ENCODE peak calls at places on chromosomes 3 and 15, in nine cellular contexts. H is A549; G is endodermal cell; I is heart right ventricle; A is CD4-positive, alpha-beta memory T cell; N is heart left ventricle; Z is PC-9; C is effector memory CD4-positive, alpha-beta T cell; V is spleen. K is an unnamed sample.

GRCh38 chr3:196726788-196727675 is 12.6 kb upstream of the PAK2 start:
- DNase-seq in H (no peak), G (no peak), I (no peak), A (no peak), N (no peak), Z (peak; percentile 19), C (no peak), V (no peak), K (no peak)

GRCh38 chr3:30440880-30441279 is 165.5 kb upstream of the TGFBR2 start:
- DNase-seq in H (no peak), G (no peak), I (no peak), A (no peak), N (no peak), Z (no peak), C (no peak), V (no peak), K (no peak)

GRCh38 chr15:94182883-94183282 is 48.5 kb upstream of the MCTP2 start:
- DNase-seq in H (no peak), G (no peak), I (no peak), A (no peak), N (no peak), Z (no peak), C (no peak), V (no peak), K (no peak)

GRCh38 chr15:82870727-82871576 is 61.5 kb downstream of the WHAMM start:
- DNase-seq in H (no peak), G (no peak), I (no peak), A (no peak), N (no peak), Z (no peak), C (no peak), V (no peak), K (no peak)

GRCh38 chr3:143720381-143720780 is 127.9 kb downstream of the SLC9A9 start:
- DNase-seq in H (no peak), G (no peak), I (no peak), A (no peak), N (no peak), Z (no peak), C (no peak), V (no peak), K (no peak)

GRCh38 chr3:97576221-97576620 is 188.3 kb upstream of the ARL6 start:
- DNase-seq in H (no peak), G (no peak), I (no peak), A (no peak), N (no peak), Z (no peak), C (no peak), V (no peak), K (no peak)

GRCh38 chr3:128322030-128323022 is 144.4 kb downstream of the DNAJB8 start:
- DNase-seq in H (peak; percentile 35), G (peak; percentile 93), I (peak; percentile 42), A (peak; percentile 63), N (peak; percentile 80), Z (peak; percentile 49), C (peak; percentile 27), V (peak; percentile 80), K (peak; percentile 79)

GRCh38 chr15:41392659-41393058 is 9.6 kb downstream of the NDUFAF1 start:
- DNase-seq in H (no peak), G (no peak), I (no peak), A (no peak), N (no peak), Z (no peak), C (no peak), V (no peak), K (no peak)

GRCh38 chr3:73411545-73411944 is 213.2 kb downstream of the PDZRN3 start:
- DNase-seq in H (no peak), G (no peak), I (no peak), A (no peak), N (no peak), Z (no peak), C (no peak), V (no peak), K (no peak)

GRCh38 chr3:46114324-46114988 is 87.2 kb upstream of the XCR1 start:
- DNase-seq in H (peak; percentile 33), G (no peak), I (no peak), A (no peak), N (no peak), Z (no peak), C (no peak), V (no peak), K (no peak)

GRCh38 chr3:44476181-44476599 is 1.3 kb downstream of the ZNF445 start:
- DNase-seq in H (no peak), G (no peak), I (no peak), A (peak; percentile 5), N (no peak), Z (no peak), C (no peak), V (no peak), K (no peak)

GRCh38 chr3:72523409-72524172 is 324.7 kb downstream of the SHQ1 start:
- DNase-seq in H (no peak), G (no peak), I (peak; percentile 14), A (no peak), N (no peak), Z (no peak), C (no peak), V (peak; percentile 82), K (no peak)

GRCh38 chr3:80997622-80998021 is 763.8 kb downstream of the GBE1 start:
- DNase-seq in H (no peak), G (no peak), I (no peak), A (no peak), N (no peak), Z (no peak), C (no peak), V (no peak), K (no peak)

GRCh38 chr3:72482589-72483249 is 365.5 kb downstream of the SHQ1 start:
- DNase-seq in H (peak; percentile 30), G (peak; percentile 73), I (peak; percentile 57), A (peak; percentile 16), N (peak; percentile 68), Z (peak; percentile 51), C (peak; percentile 25), V (no peak), K (peak; percentile 79)

DNA sequence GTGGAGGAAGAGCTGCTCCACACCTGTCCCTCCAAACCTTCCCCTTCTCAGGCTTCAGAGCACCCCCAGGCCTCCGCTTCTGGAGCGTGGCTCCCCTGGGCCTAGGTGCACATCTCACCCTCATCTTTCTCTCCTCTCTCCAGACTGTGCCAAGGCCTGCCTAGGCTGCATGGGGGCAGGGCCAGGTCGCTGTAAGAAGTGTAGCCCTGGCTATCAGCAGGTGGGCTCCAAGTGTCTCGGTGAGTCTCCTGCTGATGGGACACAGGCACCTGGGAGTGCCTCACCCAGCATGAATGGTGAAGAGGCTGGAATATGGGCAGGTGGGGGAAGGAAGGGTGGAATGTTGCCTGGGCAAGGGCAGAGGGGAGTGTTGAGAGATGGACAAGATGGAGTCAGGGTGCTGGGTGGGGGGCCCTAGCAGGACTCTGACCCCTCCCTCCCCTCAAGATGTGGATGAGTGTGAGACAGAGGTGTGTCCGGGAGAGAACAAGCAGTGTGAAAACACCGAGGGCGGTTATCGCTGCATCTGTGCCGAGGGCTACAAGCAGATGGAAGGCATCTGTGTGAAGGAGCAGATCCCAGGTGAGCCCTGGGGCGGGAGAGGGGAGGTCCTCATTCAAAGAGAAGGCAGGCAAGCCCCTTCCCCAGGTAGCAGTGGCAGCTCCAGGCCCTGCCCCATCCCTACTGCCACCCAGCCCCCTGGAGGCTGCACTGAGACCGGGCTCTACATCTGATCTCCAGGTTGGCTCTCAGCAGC is 9.1 kb downstream of the PRRT3 start:
- DNase-seq in H (no peak), G (no peak), I (no peak), A (no peak), N (no peak), Z (no peak), C (no peak), V (no peak), K (no peak)
- H3K4me3 ChIP-seq in H (no peak overlapping the region), G (no peak overlapping the region), I (no peak overlapping the region), A (no peak overlapping the region), N (no peak overlapping the region), Z (no peak overlapping the region), C (no peak overlapping the region), V (no peak overlapping the region), K (no peak overlapping the region)

GRCh38 chr3:16350953-16351318 is 85.9 kb downstream of the OXNAD1 start:
- DNase-seq in H (no peak), G (no peak), I (no peak), A (no peak), N (no peak), Z (no peak), C (no peak), V (no peak), K (no peak)

GRCh38 chr3:16343101-16343500 is 78.1 kb downstream of the OXNAD1 start:
- DNase-seq in H (no peak), G (no peak), I (no peak), A (no peak), N (no peak), Z (no peak), C (no peak), V (no peak), K (no peak)

GRCh38 chr3:16346413-16347081 is 81.5 kb downstream of the OXNAD1 start:
- DNase-seq in H (no peak), G (no peak), I (no peak), A (no peak), N (no peak), Z (no peak), C (no peak), V (no peak), K (no peak)

GRCh38 chr3:16350041-16350952 is 85.3 kb downstream of the OXNAD1 start:
- DNase-seq in H (peak; percentile 9), G (no peak), I (no peak), A (no peak), N (no peak), Z (peak; percentile 3), C (no peak), V (no peak), K (no peak)

GRCh38 chr3:16347548-16347947 is 82.5 kb downstream of the OXNAD1 start:
- DNase-seq in H (no peak), G (no peak), I (no peak), A (no peak), N (no peak), Z (no peak), C (no peak), V (no peak), K (no peak)
- H3K9me3 ChIP-seq in H (no peaks in the 10 kb centered on the region), G (no peaks in the 10 kb centered on the region), I (no peaks in the 10 kb centered on the region), A (no peaks in the 10 kb centered on the region), N (no peaks in the 10 kb centered on the region), Z (peaks cover 2% of the 10 kb centered on the region), C (no peaks in the 10 kb centered on the region), V (no peaks in the 10 kb centered on the region), K (no peaks in the 10 kb centered on the region)

GRCh38 chr3:101026244-101026643 is 33.0 kb upstream of the ABI3BP start:
- DNase-seq in H (no peak), G (no peak), I (no peak), A (no peak), N (no peak), Z (no peak), C (no peak), V (no peak), K (no peak)

GRCh38 chr3:101026881-101027678 is 33.9 kb upstream of the ABI3BP start:
- DNase-seq in H (no peak), G (no peak), I (no peak), A (no peak), N (no peak), Z (no peak), C (no peak), V (no peak), K (no peak)
- H3K4me3 ChIP-seq in H (no peak overlapping the region), G (no peak overlapping the region), I (no peak overlapping the region), A (no peak overlapping the region), N (no peak overlapping the region), Z (no peak overlapping the region), C (no peak overlapping the region), V (no peak overlapping the region), K (no peak overlapping the region)

DNA sequence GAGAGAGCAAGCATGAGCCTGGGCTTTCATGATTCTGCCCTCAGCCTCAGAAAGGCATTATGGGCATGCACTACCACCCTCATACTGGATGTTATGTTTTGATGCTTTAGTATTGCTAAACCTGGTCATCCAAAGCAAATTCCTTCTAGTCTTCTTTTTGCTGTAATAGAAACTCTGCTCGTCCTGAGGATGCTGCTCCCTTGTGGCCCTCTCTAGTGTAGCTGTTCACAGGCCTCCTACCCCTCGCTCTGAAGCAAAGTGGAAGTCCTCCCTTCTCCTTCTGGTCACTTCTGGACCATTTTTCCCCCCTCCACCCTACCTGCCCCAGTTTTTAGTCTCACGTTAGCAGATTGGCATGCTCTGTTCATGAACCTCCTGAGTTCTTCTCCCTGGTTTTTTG is 22.9 kb upstream of the CCNL1 start:
- DNase-seq in H (peak; percentile 17), G (no peak), I (no peak), A (no peak), N (no peak), Z (no peak), C (no peak), V (no peak), K (no peak)
- H3K9me3 ChIP-seq in H (peaks cover 12% of the 10 kb centered on the region), G (peaks cover 43% of the 10 kb centered on the region), I (no peaks in the 10 kb centered on the region), A (peaks cover 2% of the 10 kb centered on the region), N (no peaks in the 10 kb centered on the region), Z (peaks cover 16% of the 10 kb centered on the region), C (peaks cover 6% of the 10 kb centered on the region), V (peaks cover 4% of the 10 kb centered on the region), K (peaks cover 8% of the 10 kb centered on the region)